ENCODE peak calls at places on chromosomes 7 and 10, in ten cellular contexts. N, B, R, G, Z, W, O, Q, Y and L are unnamed samples.

GRCh38 chr7:151721694-151722093 is 155.2 kb downstream of the PRKAG2 start:
- DNase-seq in N (no peak), B (no peak), R (no peak), G (no peak), Z (no peak), W (no peak), O (no peak), Q (peak; percentile 51), Y (no peak), L (no peak)

GRCh38 chr10:74628136-74628535 is 198.3 kb upstream of the KAT6B start:
- DNase-seq in N (no peak), B (no peak), R (no peak), G (no peak), Z (no peak), W (no peak), O (no peak), Q (no peak), Y (no peak), L (no peak)

GRCh38 chr10:13803566-13804554 is 217.1 kb downstream of the PRPF18 start:
- DNase-seq in N (no peak), B (no peak), R (no peak), G (no peak), Z (no peak), W (no peak), O (no peak), Q (no peak), Y (no peak), L (no peak)

GRCh38 chr10:104824378-104825006 is 183.4 kb downstream of the SORCS3 start:
- DNase-seq in N (peak; percentile 64), B (no peak), R (no peak), G (peak; percentile 17), Z (peak; percentile 24), W (no peak), O (peak; percentile 28), Q (peak; percentile 70), Y (no peak), L (peak; percentile 16)

GRCh38 chr10:43043773-43044394 is 33.0 kb upstream of the RET start:
- DNase-seq in N (no peak), B (peak; percentile 67), R (peak; percentile 58), G (no peak), Z (no peak), W (no peak), O (no peak), Q (no peak), Y (peak; percentile 51), L (no peak)

GRCh38 chr7:123633553-123633952 is 22.1 kb upstream of the LMOD2 start:
- DNase-seq in N (no peak), B (no peak), R (no peak), G (no peak), Z (no peak), W (no peak), O (peak; percentile 66), Q (no peak), Y (no peak), L (no peak)

GRCh38 chr10:103627111-103627892 is 133.8 kb downstream of the NEURL1 start:
- DNase-seq in N (no peak), B (no peak), R (no peak), G (no peak), Z (no peak), W (no peak), O (no peak), Q (no peak), Y (no peak), L (no peak)

GRCh38 chr10:42242135-42242805 is 396.1 kb downstream of the ZNF33B start:
- DNase-seq in N (peak; percentile 56), B (no peak), R (no peak), G (no peak), Z (no peak), W (no peak), O (no peak), Q (no peak), Y (no peak), L (no peak)

DNA sequence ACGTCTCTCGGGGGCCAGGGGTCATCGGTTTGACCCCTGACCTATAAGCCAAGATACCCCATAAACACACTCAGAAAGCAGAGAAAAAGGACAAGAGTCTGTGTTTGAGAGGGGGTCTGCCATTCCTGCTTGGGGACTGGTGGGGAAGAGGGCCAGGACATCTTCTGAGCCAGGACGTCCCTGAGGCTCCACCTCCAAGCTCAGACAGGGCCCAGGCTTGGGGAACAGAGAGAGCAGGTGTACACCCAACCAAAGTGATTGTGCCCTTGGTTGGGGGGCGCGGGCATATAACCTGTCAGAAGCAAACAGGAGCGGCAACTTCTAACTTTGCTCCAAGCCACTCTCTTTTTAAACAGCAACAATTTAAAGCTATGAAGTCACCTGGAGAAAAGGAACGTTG is 33.9 kb upstream of the PPIF start:
- DNase-seq in N (no peak), B (peak; percentile 58), R (no peak), G (no peak), Z (no peak), W (no peak), O (no peak), Q (no peak), Y (no peak), L (no peak)
- H3K4me1 ChIP-seq in N (no peaks in the 10 kb centered on the region), B (peaks cover 34% of the 10 kb centered on the region), R (no peaks in the 10 kb centered on the region), G (peaks cover 26% of the 10 kb centered on the region), Z (peaks cover 23% of the 10 kb centered on the region), W (peaks cover 9% of the 10 kb centered on the region), O (peaks cover 20% of the 10 kb centered on the region), Q (no peaks in the 10 kb centered on the region), Y (peaks cover 37% of the 10 kb centered on the region), L (no peaks in the 10 kb centered on the region)

GRCh38 chr7:157658851-157659412 is 322.1 kb downstream of the DNAJB6 start:
- DNase-seq in N (no peak), B (peak; percentile 70), R (no peak), G (no peak), Z (no peak), W (no peak), O (no peak), Q (no peak), Y (peak; percentile 42), L (no peak)

GRCh38 chr7:157654350-157654749 is 317.5 kb downstream of the DNAJB6 start:
- DNase-seq in N (no peak), B (peak; percentile 59), R (no peak), G (no peak), Z (no peak), W (no peak), O (no peak), Q (no peak), Y (no peak), L (no peak)

GRCh38 chr7:157657741-157658740 is 321.2 kb downstream of the DNAJB6 start:
- DNase-seq in N (no peak), B (peak; percentile 73), R (no peak), G (no peak), Z (no peak), W (no peak), O (no peak), Q (no peak), Y (peak; percentile 34), L (no peak)

GRCh38 chr7:157653827-157654207 is 317.0 kb downstream of the DNAJB6 start:
- DNase-seq in N (no peak), B (no peak), R (no peak), G (no peak), Z (no peak), W (no peak), O (no peak), Q (no peak), Y (no peak), L (no peak)

DNA sequence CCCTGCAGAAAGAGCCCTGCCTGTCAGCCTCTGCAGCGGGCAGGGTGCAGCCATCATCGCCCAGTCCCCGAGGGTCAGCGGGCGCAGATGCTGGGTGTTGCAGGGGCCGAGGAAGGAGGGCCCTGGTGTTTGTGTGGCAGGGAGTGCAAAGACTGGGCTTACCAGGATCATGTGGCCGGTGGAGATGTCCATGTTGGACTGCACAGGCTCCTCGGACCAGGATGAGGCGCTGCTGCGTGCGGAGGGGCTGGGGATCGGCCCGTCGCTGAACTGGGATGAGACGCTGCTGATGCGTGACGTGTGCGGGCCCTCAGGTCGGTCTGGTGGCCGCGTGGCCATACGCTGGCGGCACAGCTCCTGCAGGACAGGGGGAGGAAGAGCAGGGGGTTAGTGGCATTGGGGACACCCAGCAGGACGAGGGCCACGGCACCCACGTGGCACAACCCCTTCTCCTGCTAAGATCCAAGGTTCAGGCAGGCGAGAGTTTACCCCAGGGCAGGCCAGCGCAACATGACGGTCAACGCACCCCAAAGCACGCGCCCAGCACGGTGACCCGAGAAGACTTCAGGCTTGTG is 319.5 kb downstream of the DNAJB6 start:
- DNase-seq in N (peak; percentile 9), B (peak; percentile 63), R (no peak), G (no peak), Z (no peak), W (no peak), O (no peak), Q (no peak), Y (no peak), L (no peak)
- H3K9me3 ChIP-seq in N (no peaks in the 10 kb centered on the region), B (no peaks in the 10 kb centered on the region), R (no peaks in the 10 kb centered on the region), G (no peaks in the 10 kb centered on the region), Z (no peaks in the 10 kb centered on the region), W (no peaks in the 10 kb centered on the region), O (no peaks in the 10 kb centered on the region), Q (no peaks in the 10 kb centered on the region), Y (no peaks in the 10 kb centered on the region), L (no peaks in the 10 kb centered on the region)

GRCh38 chr7:142389544-142389943 is 131.7 kb upstream of the PRSS58 start:
- DNase-seq in N (no peak), B (no peak), R (no peak), G (no peak), Z (no peak), W (no peak), O (no peak), Q (peak; percentile 64), Y (no peak), L (no peak)

GRCh38 chr7:142385528-142386340 is 127.9 kb upstream of the PRSS58 start:
- DNase-seq in N (peak; percentile 53), B (no peak), R (no peak), G (no peak), Z (peak; percentile 36), W (no peak), O (peak; percentile 81), Q (peak; percentile 72), Y (no peak), L (peak; percentile 84)

DNA sequence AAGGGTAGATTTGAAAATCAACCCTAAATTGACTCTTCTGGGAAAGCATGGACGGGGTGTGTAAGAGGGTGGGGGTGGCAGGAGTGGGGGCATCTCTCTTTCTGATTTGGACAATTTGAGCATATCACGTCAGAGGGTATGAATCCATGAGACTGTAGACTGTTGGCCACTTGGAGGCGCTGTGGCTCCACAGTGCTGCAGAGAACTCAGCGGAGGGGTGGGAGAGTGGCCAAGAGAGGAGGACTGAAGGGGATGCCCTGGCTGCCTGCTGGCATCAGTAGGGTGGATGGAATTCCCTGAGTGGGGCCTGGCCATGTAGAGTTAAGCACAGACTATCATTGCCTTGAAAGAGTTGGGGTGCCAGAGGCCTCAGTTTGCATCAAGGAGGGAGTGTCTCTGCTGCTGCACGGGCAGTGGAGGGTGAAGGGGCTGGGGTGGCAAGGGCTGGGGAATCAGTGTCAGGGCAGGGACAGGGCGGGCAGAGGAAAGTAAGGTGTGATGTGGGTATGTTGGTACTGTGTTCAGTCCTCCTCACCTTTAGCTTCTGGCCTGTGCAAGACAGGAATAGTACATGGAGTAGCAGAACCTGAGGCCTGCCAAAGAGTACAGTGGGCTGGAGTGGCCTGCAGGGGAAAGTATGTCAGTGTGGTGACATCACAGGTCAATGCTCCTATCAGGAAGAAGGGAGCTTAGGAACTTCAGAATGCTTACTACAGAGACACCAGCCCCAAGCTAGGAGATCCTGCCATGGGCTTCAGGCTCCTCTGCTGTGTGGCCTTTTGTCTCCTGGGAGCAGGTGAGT is 133.5 kb upstream of the PRSS58 start:
- DNase-seq in N (peak; percentile 39), B (no peak), R (no peak), G (no peak), Z (no peak), W (no peak), O (peak; percentile 35), Q (peak; percentile 30), Y (no peak), L (peak; percentile 29)
- H3K4me1 ChIP-seq in N (no peaks in the 10 kb centered on the region), B (no peaks in the 10 kb centered on the region), R (no peaks in the 10 kb centered on the region), G (peaks cover 4% of the 10 kb centered on the region), Z (no peaks in the 10 kb centered on the region), W (no peaks in the 10 kb centered on the region), O (peaks cover 5% of the 10 kb centered on the region), Q (peaks cover 13% of the 10 kb centered on the region), Y (no peaks in the 10 kb centered on the region), L (no peaks in the 10 kb centered on the region)

GRCh38 chr10:83515001-83515400 is 624.3 kb upstream of the GHITM start:
- DNase-seq in N (no peak), B (no peak), R (no peak), G (no peak), Z (no peak), W (no peak), O (no peak), Q (no peak), Y (no peak), L (no peak)
- H3K9me3 ChIP-seq in N (no peaks in the 10 kb centered on the region), B (no peaks in the 10 kb centered on the region), R (no peaks in the 10 kb centered on the region), G (peaks cover 17% of the 10 kb centered on the region), Z (no peaks in the 10 kb centered on the region), W (no peaks in the 10 kb centered on the region), O (no peaks in the 10 kb centered on the region), Q (no peaks in the 10 kb centered on the region), Y (no peaks in the 10 kb centered on the region), L (no peaks in the 10 kb centered on the region)